ENCODE peak calls at places on chromosomes 6 and 20, in four cellular contexts. One of them, this sample, is unnamed.

GRCh38 chr6:18226451-18226850 is 37.9 kb downstream of the DEK start:
- DNase-seq in GM12891: no peak
- DNase-seq in GM12878: no peak
- DNase-seq in endothelial cell of umbilical vein: no peak
- DNase-seq in this sample: no peak

GRCh38 chr6:45830441-45831139 is 185.1 kb downstream of the CLIC5 start:
- DNase-seq in endothelial cell of umbilical vein: no peak
- DNase-seq in GM12878: peak; percentile 86
- DNase-seq in GM12891: peak; percentile 50
- DNase-seq in this sample: no peak

GRCh38 chr6:157757430-157758403 is 65.3 kb upstream of the SNX9 start:
- DNase-seq in endothelial cell of umbilical vein: no peak
- DNase-seq in GM12891: no peak
- DNase-seq in GM12878: no peak
- DNase-seq in this sample: no peak

GRCh38 chr6:15110721-15111354 is 135.0 kb upstream of the JARID2 start:
- DNase-seq in endothelial cell of umbilical vein: no peak
- DNase-seq in GM12878: no peak
- DNase-seq in GM12891: no peak
- DNase-seq in this sample: no peak

GRCh38 chr20:50513169-50514034 is 3.2 kb downstream of the PTPN1 start:
- DNase-seq in GM12878: no peak
- DNase-seq in GM12891: no peak
- DNase-seq in endothelial cell of umbilical vein: peak; percentile 84
- DNase-seq in this sample: no peak

GRCh38 chr6:170224694-170225660 is 65.9 kb downstream of the DLL1 start:
- DNase-seq in GM12878: no peak
- DNase-seq in GM12891: no peak
- DNase-seq in endothelial cell of umbilical vein: no peak
- DNase-seq in this sample: peak; percentile 81

GRCh38 chr6:2763876-2764540 is 1.2 kb upstream of the WRNIP1 start:
- DNase-seq in GM12891: no peak
- DNase-seq in endothelial cell of umbilical vein: no peak
- DNase-seq in GM12878: no peak
- DNase-seq in this sample: no peak

GRCh38 chr6:47785187-47785586 is 3.4 kb downstream of the OPN5 start:
- DNase-seq in endothelial cell of umbilical vein: no peak
- DNase-seq in GM12891: no peak
- DNase-seq in GM12878: no peak
- DNase-seq in this sample: no peak

GRCh38 chr6:106728296-106728870 is 99.0 kb downstream of the QRSL1 start:
- DNase-seq in GM12891: no peak
- DNase-seq in GM12878: no peak
- DNase-seq in endothelial cell of umbilical vein: no peak
- DNase-seq in this sample: no peak

GRCh38 chr6:158465747-158466146 is 94.1 kb upstream of the TMEM181 start:
- DNase-seq in GM12891: no peak
- DNase-seq in GM12878: no peak
- DNase-seq in endothelial cell of umbilical vein: no peak
- DNase-seq in this sample: no peak

GRCh38 chr6:69945192-69945591 is 78.8 kb downstream of the COL19A1 start:
- DNase-seq in GM12891: no peak
- DNase-seq in GM12878: no peak
- DNase-seq in endothelial cell of umbilical vein: no peak
- DNase-seq in this sample: no peak

GRCh38 chr6:69953491-69953890 is 87.1 kb downstream of the COL19A1 start:
- DNase-seq in endothelial cell of umbilical vein: no peak
- DNase-seq in GM12878: no peak
- DNase-seq in GM12891: no peak
- DNase-seq in this sample: no peak

DNA sequence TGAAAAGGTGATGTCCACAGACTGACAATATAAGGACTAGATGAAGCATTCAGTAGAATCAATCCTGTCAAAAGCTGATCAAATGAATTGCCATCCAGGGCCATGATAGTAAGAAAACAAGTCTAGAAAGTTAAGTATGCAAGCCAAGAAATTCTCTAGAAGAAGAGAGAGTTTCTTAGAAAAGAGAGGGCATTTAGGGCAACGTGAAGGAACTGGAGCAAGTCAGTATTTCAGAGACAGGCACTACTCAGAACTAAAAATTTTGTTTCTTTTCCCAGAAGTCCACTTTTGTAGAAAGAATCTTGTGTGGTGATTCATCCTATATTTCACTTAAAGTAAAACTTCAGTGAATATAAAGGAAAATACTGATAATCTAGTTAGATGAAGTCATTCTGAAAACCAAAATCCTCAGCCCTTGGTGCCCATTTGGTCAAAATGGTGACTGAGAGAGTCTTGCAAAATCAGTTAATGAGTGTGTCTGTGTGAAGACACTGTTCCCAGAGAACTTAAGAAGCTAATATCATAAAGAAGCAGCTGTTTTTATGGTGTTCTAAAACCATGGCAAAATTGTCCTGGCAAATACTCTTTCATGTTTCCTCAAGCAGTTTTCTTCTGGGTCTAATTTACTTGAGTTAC is 82.2 kb downstream of the COL19A1 start:
- DNase-seq in endothelial cell of umbilical vein: no peak
- DNase-seq in GM12878: no peak
- DNase-seq in GM12891: no peak
- DNase-seq in this sample: no peak
- TF ChIP-seq POLR2AphosphoS5 in endothelial cell of umbilical vein: no peak
- TF ChIP-seq POLR2AphosphoS5 in GM12878: no peak
- TF ChIP-seq POLR2AphosphoS5 in GM12891: no peak
- TF ChIP-seq POLR2AphosphoS5 in this sample: no peak

DNA sequence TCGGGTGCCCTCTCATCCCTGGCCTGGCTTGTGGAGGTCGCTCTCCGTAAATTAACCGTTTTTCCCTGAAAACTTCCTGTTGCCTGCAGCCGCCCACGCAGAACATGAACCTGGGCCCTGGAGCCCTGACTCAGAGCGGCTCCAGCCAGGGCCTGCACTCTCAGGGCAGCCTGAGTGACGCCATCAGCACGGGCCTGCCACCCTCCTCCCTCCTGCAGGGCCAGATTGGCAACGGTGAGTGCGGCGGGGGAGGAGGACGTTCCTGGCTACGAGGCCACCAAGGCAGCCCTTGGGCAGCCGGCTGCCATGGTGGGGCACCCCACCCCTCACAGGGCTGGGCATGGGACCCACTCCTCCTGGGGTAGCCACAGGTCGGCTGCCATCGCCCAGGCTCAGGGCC is 17.8 kb downstream of the SS18L1 start:
- DNase-seq in GM12878: no peak
- DNase-seq in endothelial cell of umbilical vein: no peak
- DNase-seq in GM12891: no peak
- DNase-seq in this sample: no peak
- TF ChIP-seq POLR2A in GM12878: no peak
- TF ChIP-seq POLR2A in endothelial cell of umbilical vein: no peak
- TF ChIP-seq POLR2A in GM12891: no peak
- TF ChIP-seq POLR2A in this sample: no peak

GRCh38 chr20:58017237-58017969 is 211.1 kb downstream of the ANKRD60 start:
- DNase-seq in endothelial cell of umbilical vein: no peak
- DNase-seq in GM12891: no peak
- DNase-seq in GM12878: no peak
- DNase-seq in this sample: peak; percentile 39
- TF ChIP-seq POLR2AphosphoS5 in endothelial cell of umbilical vein: no peak
- TF ChIP-seq POLR2AphosphoS5 in GM12891: no peak
- TF ChIP-seq POLR2AphosphoS5 in GM12878: no peak
- TF ChIP-seq POLR2AphosphoS5 in this sample: no peak

GRCh38 chr6:20211941-20212391 is 303 bp downstream of the MBOAT1 start:
- DNase-seq in GM12891: no peak
- DNase-seq in GM12878: no peak
- DNase-seq in endothelial cell of umbilical vein: no peak
- DNase-seq in this sample: peak; percentile 60

GRCh38 chr6:20210158-20210557 is 2.1 kb downstream of the MBOAT1 start:
- DNase-seq in endothelial cell of umbilical vein: no peak
- DNase-seq in GM12878: no peak
- DNase-seq in GM12891: no peak
- DNase-seq in this sample: no peak

GRCh38 chr6:20212392-20213111 is at the start of gene MBOAT1:
- DNase-seq in endothelial cell of umbilical vein: peak; percentile 92
- DNase-seq in GM12891: peak; percentile 59
- DNase-seq in GM12878: no peak
- DNase-seq in this sample: peak; percentile 91

GRCh38 chr6:20213271-20213798 is 1.1 kb upstream of the MBOAT1 start:
- DNase-seq in GM12878: no peak
- DNase-seq in GM12891: no peak
- DNase-seq in endothelial cell of umbilical vein: no peak
- DNase-seq in this sample: no peak

DNA sequence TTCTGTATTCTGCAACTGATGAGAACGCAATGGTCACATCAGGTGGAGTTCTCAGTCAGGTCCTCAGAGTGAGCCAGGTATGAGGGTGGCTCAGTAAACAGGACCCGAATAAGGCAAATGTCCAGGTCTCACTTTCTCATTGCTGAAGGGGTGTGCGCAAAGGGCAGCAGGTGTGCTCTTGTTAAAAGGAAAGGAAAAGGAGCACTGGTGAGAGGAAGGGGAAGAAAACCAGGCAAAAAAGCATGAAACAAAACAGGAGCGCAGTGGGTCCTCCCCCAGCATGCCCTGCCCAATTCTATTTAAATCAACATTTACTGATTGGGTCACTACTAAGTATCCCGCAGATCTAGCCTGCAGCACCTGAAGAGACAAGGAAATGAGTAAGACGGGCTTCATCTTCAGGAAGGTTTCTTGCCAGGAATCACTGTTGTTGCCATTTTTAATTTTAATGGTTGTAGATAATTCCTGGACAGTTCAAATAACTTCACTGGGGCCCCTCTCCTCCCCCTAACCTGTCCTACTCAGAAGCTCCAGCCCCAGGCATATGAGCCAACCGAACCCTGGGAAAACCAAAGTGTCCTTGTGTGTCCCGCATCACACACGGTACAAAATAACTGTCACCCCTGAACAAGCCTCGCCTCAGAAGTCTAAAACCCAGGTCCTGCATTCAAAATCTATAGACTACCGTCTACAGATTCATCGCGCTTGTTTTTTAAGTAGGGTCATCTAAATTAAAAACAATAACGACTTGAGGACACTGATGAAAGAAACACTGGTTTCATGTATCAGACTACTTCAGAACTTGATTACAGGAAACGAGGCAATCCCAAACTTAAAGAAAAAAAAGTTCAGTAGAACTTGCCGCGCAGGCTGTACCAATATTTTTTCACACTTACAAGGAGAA is 980 bp downstream of the MBOAT1 start:
- DNase-seq in GM12878: no peak
- DNase-seq in endothelial cell of umbilical vein: peak; percentile 42
- DNase-seq in GM12891: no peak
- DNase-seq in this sample: peak; percentile 44
- TF ChIP-seq POLR2A in GM12878: no peak
- TF ChIP-seq POLR2A in endothelial cell of umbilical vein: no peak
- TF ChIP-seq POLR2A in GM12891: no peak
- TF ChIP-seq POLR2A in this sample: no peak

DNA sequence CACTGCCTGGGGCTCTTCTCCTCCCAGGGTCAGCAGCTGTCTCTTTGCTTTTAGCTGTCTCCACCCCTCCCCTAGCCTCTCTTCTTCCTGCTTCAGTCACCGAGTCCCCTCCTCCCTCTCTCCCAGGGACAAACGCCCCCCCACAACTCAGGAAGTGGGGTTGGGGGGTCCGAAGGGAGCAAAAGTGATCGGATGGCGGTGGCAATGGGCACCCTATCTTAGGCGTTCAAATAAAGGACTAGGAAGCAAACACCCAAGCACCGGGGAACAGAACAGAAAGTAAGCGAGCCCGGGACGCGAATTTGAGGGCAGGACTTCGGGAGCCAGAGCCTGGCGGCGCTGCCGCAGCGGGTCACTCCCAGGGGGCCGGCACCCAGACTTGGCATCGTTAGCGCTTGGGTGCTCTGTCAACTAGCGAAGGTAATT is 951 bp upstream of the ITPR3 start:
- DNase-seq in GM12891: no peak
- DNase-seq in endothelial cell of umbilical vein: peak; percentile 60
- DNase-seq in GM12878: no peak
- DNase-seq in this sample: peak; percentile 74
- TF ChIP-seq POLR2AphosphoS5 in GM12891: no peak
- TF ChIP-seq POLR2AphosphoS5 in endothelial cell of umbilical vein: no peak
- TF ChIP-seq POLR2AphosphoS5 in GM12878: no peak
- TF ChIP-seq POLR2AphosphoS5 in this sample: no peak

DNA sequence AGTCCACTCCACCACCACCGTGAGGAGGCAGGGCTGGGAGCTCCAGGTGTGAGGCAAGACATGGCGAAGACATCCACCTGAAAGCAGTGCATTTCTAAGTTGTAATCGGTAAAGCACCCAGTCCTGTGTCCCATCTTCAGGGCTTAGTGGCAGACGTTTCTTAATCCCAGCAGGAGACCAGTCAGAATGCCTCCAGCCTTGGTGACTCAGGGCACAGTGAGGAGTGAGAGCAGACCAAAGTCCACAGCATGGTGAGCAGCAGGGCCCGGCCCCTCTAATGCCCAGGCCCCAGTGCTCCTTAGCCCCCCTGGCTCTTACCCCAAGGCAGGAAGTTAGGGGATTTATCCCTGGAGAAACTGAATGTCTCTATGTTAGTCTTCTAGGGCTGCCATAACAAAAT is 183.9 kb downstream of the SYNDIG1 start:
- DNase-seq in GM12891: no peak
- DNase-seq in endothelial cell of umbilical vein: no peak
- DNase-seq in GM12878: no peak
- DNase-seq in this sample: no peak
- TF ChIP-seq POLR2A in GM12891: no peak
- TF ChIP-seq POLR2A in endothelial cell of umbilical vein: no peak
- TF ChIP-seq POLR2A in GM12878: no peak
- TF ChIP-seq POLR2A in this sample: no peak

This sample was measured in stomach.